ENCODE peak calls at places on chromosomes 4 and X, in four cellular contexts. X, P, F and E are unnamed samples.
A peak's percentile ranks its signal among the peaks of the same experiment; 100 is the strongest.

GRCh38 chr4:102807345-102807744 is 20.0 kb downstream of the UBE2D3 start:
- DNase-seq in X (no peak), P (no peak), F (no peak), E (no peak)

GRCh38 chr4:156771171-156771837 is 200.3 kb downstream of the PDGFC start:
- DNase-seq in X (no peak), P (no peak), F (peak; percentile 51), E (peak; percentile 36)

GRCh38 chr4:2930135-2930805 is 32.9 kb downstream of the NOP14 start:
- DNase-seq in X (no peak), P (no peak), F (no peak), E (peak; percentile 53)

GRCh38 chrX:121782544-121782943 is 735.1 kb downstream of the GLUD2 start:
- DNase-seq in X (no peak), P (no peak), F (no peak), E (no peak)

GRCh38 chr4:183635333-183635732 is 23.7 kb downstream of the RWDD4 start:
- DNase-seq in X (no peak), P (no peak), F (no peak), E (no peak)

GRCh38 chr4:37008199-37008598 is 236.3 kb upstream of the NWD2 start:
- DNase-seq in X (peak; percentile 28), P (no peak), F (no peak), E (peak; percentile 94)

GRCh38 chr4:37450309-37450708 is 205.8 kb downstream of the NWD2 start:
- DNase-seq in X (no peak), P (no peak), F (no peak), E (no peak)

GRCh38 chrX:154380153-154380552 is 1.1 kb downstream of the EMD start:
- DNase-seq in X (no peak), P (no peak), F (no peak), E (no peak)

GRCh38 chrX:101117701-101118100 is 19.7 kb downstream of the CENPI start:
- DNase-seq in X (no peak), P (no peak), F (no peak), E (no peak)

DNA sequence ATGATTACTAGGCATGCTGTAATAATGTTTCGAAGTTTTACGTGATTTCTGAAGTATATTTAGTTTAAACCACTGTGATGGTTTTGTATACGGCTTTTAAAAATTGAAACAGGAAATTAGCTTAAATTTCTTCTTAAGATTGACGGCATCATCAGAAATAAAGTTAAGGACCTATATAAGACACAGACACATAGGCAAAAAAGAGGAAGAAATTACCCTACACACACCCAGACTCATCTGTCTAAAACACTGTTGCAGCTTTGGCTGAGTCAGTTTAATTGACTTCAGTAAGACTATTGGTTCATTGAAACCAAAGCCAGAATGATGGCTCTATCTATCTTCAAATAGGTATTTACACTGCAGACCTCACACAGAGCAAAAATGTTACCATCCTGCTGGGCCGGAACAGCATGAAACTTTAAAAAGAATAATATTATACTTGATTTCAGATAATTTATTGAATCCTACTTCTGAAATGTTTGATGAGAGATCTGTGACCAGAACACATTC is 4.4 kb downstream of the HHIP start:
- DNase-seq in X (no peak), P (no peak), F (no peak), E (no peak)
- TF ChIP-seq FOSL1 in X (no peak), P (no peak), F (no peak), E (no peak)

DNA sequence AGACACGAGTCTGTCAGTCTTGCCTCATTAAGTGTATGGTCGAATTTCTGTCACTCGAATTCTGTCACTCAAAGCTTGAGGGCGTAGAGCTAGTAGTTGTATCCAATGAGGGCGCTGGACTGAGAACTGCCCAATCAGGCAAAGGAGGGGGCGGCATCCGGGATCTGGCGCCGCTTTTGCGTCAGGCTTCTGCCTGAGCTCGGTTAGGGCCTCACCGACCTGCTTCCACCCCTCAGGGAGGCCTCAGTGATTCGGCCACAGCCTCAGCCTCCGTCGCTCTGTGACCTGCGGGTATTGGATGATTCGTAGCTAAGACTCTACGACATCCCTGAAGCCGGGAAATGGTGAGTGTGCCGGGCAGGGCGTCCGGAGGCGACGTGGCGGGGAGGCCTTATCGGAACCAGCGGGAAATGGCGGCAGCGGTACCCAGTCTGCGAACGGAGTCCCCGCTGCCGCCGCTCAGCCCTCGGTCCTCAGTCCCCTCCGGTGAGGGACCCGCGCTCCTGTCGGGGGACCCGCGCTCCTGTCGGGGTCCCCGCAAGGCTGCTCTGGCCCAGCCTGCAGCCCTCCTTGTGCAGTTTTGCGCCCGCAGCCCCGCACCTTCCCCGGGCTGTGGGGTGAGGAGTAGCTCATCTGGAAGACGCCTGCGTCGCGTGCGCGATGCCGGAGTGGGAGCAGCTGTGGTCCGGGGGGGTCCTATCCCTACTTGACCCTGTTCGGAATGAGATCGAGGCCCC is 88.3 kb downstream of the ZNF718 start:
- DNase-seq in X (peak; percentile 34), P (no peak), F (no peak), E (no peak)
- TF ChIP-seq MAX in X (no peak), P (peak; percentile 30), F (no peak), E (no peak)

DNA sequence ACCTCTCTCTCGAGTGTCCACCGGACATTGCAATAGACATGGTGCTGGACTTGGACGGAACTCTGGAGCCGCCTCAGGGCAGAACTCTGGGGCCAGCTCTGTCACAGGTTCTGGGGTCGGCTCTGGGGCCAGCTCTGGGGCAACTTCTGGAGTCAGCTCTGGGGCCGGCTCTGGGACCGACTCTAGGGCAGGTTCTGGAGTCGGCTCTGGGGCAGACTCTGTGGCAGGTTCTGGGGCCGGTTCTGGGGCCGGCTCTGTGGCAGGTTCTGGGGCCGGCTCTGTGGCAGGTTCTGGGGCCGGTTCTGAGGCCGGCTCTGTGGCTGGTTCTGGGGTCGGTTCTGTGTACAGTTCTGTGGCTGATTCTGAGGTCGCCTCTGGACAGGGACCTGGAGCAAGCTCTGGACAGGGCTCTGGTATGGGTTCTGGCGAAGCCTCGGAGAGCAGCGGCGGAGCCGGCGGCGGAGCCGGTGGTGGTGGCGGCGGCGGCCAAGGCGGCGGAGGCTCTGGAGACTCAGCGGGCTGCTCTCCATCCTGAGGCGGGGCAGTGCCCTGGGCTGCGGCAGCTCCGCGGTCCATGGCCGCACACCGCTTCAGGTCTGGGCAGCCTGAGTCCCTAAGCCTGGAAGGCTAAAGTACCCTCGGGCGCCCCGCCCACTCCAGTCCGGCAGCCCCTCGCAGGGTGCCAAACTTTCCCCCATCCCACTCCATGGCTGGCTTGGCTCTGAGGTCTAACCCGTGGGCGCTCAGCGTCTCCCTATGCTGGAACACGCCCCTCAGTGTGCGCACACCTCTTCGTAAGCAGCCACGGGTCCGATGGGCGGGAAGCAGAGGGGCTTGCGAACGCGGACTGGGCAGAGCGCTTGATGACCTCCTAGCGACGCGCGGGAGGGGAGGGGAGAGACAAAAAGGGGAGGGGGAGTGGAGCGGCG is at the start of gene DGKK:
- DNase-seq in X (no peak), P (no peak), F (no peak), E (peak; percentile 67)
- TF ChIP-seq EZH2 in X (no peak), P (no peak), F (no peak), E (no peak)

DNA sequence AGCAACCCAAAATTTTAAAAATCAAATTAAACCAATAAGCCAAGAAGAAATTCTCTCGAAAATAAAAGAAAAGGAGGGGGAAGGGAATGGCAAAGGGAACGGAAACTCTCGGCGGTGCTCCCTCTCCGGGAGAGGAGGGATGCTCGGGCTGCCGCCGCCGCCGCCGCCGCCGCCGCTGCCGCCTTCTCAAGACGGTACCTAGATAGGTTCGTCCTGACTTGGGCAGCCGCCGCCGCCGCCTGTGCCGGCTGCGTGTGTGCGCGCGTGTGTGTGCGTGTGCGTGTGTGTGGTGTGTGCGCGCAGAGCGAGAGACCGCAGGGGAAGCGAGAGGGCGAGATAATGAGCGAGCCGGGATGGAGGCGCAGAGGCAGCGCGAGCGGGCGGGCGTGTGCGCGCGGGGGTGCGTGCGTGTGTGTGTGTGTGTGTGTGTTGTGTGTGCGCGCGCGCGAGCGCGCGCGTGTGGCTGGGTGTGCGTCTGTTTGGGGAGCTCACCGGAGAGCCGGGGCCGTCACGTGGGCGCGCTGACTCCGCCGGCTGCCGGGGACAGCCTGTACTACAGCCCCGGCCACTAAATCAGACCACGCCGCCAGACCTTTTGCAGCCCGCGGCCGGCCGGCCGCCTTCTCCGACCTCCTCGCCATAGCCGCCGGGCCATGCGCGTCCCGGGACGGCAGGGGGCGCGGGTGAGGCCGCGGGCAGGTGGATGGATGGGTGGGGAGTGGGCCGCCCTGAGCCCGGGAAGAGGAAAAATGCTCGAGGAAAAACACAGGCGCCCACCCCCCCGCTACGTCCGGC is 111.6 kb downstream of the DHX15 start:
- DNase-seq in X (peak; percentile 74), P (peak; percentile 63), F (peak; percentile 50), E (peak; percentile 50)
- TF ChIP-seq FOSL1 in X (no peak), P (no peak), F (peak; percentile 15), E (no peak)